ENCODE peak calls at places on chromosomes 1 and 21, in seven cellular contexts. P is mesendoderm, U is H9, B is H1, A is mesenchymal stem cell, R is neuronal stem cell, H is trophoblast cell. Y is an unnamed sample.

GRCh38 chr21:46500224-46500861 is 41.7 kb downstream of the DIP2A start:
- DNase-seq in P (no peak), U (no peak), A (peak), B (no peak), H (no peak), R (no peak), Y (peak)

GRCh38 chr1:228935855-228936727 is 200.8 kb downstream of the RHOU start:
- DNase-seq in A (no peak), H (no peak), B (no peak), R (no peak), P (no peak), U (no peak), Y (no peak)

GRCh38 chr1:231497629-231498152 is 30.8 kb upstream of the TSNAX start:
- DNase-seq in U (no peak), B (no peak), A (no peak), H (peak), R (no peak), P (no peak), Y (no peak)

GRCh38 chr1:110756506-110756905 is 81.8 kb upstream of the KCNA3 start:
- DNase-seq in H (no peak), U (no peak), A (no peak), R (no peak), P (no peak), B (no peak), Y (no peak)

GRCh38 chr21:40936151-40936550 is 89.2 kb upstream of the DSCAM start:
- DNase-seq in B (no peak), U (no peak), H (no peak), A (no peak), P (no peak), R (no peak), Y (no peak)

GRCh38 chr1:33842348-33842747 is 21.5 kb upstream of the HMGB4 start:
- DNase-seq in U (no peak), P (peak), H (no peak), R (no peak), B (no peak), A (no peak), Y (no peak)

GRCh38 chr1:8419861-8420260 is 101.9 kb downstream of the SLC45A1 start:
- DNase-seq in U (no peak), P (no peak), R (no peak), H (no peak), B (no peak), A (no peak), Y (no peak)

GRCh38 chr1:194419721-194420120 is 1233.3 kb upstream of the B3GALT2 start:
- DNase-seq in U (no peak), R (no peak), B (no peak), A (no peak), P (peak), H (no peak), Y (no peak)

GRCh38 chr1:35556494-35557117 is 597 bp downstream of the KIAA0319L start:
- DNase-seq in B (no peak), P (no peak), R (no peak), H (no peak), U (no peak), A (no peak), Y (no peak)

GRCh38 chr21:46052703-46053651 is 44.9 kb upstream of the COL6A2 start:
- DNase-seq in U (peak), R (no peak), A (peak), B (no peak), H (peak), P (peak), Y (peak)

GRCh38 chr21:45876381-45877159 is 105.0 kb upstream of the COL6A1 start:
- DNase-seq in A (peak), P (peak), B (no peak), U (no peak), R (peak), H (no peak), Y (no peak)

GRCh38 chr1:30451532-30452125 is 271.8 kb downstream of the MATN1 start:
- DNase-seq in B (no peak), R (no peak), P (no peak), H (no peak), U (peak), A (no peak), Y (no peak)

GRCh38 chr1:107698161-107698560 is 266.8 kb downstream of the VAV3 start:
- DNase-seq in H (no peak), P (no peak), U (no peak), R (no peak), A (no peak), B (no peak), Y (no peak)

GRCh38 chr1:219773775-219774174 is 154.6 kb downstream of the SLC30A10 start:
- DNase-seq in H (no peak), B (no peak), U (no peak), A (no peak), P (no peak), R (no peak), Y (no peak)

GRCh38 chr1:77589231-77589630 is 93.2 kb downstream of the ZZZ3 start:
- DNase-seq in P (no peak), B (no peak), A (no peak), H (no peak), R (no peak), U (no peak), Y (no peak)

GRCh38 chr21:39911792-39912191 is 44.6 kb downstream of the PCP4 start:
- DNase-seq in U (no peak), R (no peak), A (no peak), H (no peak), P (no peak), B (no peak), Y (no peak)

GRCh38 chr1:154608522-154609294 is 722 bp upstream of the ADAR start:
- DNase-seq in A (peak), H (peak), U (peak), R (peak), P (peak), B (no peak), Y (peak)

GRCh38 chr1:21175324-21175669 is 1.4 kb downstream of the EIF4G3 start:
- DNase-seq in A (peak), H (peak), R (no peak), B (no peak), P (no peak), U (no peak), Y (peak)

GRCh38 chr1:170410391-170411146 is 121.4 kb upstream of the GORAB start:
- DNase-seq in H (peak), P (no peak), R (no peak), A (peak), B (no peak), U (no peak), Y (peak)

GRCh38 chr1:43706598-43707190 is 642 bp upstream of the ST3GAL3 start:
- DNase-seq in A (no peak), R (peak), U (peak), P (peak), B (peak), H (peak), Y (no peak)

GRCh38 chr1:19651141-19651737 is 7.1 kb downstream of the NBL1 start:
- DNase-seq in U (peak), H (peak), B (no peak), R (no peak), A (peak), P (peak), Y (peak)

GRCh38 chr1:54928327-54928726 is 41.3 kb upstream of the DHCR24 start:
- DNase-seq in R (no peak), P (no peak), A (no peak), H (no peak), U (no peak), B (no peak), Y (no peak)

GRCh38 chr1:33277488-33278084 is 21.3 kb downstream of the ZNF362 start:
- DNase-seq in B (no peak), R (no peak), H (no peak), U (no peak), A (no peak), P (no peak), Y (no peak)

GRCh38 chr1:48499211-48499610 is 27.2 kb upstream of the SPATA6 start:
- DNase-seq in H (no peak), U (no peak), R (no peak), B (no peak), A (no peak), P (no peak), Y (no peak)

GRCh38 chr1:110235181-110235838 is 25.2 kb downstream of the KCNC4 start:
- DNase-seq in B (no peak), A (no peak), P (no peak), R (no peak), U (no peak), H (no peak), Y (no peak)

GRCh38 chr21:29382029-29382654 is 83.4 kb downstream of the BACH1 start:
- DNase-seq in B (no peak), R (no peak), P (peak), U (no peak), A (peak), H (peak), Y (peak)

GRCh38 chr1:192974701-192975100 is 84.5 kb downstream of the UCHL5 start:
- DNase-seq in R (no peak), P (no peak), A (peak), U (no peak), H (peak), B (no peak), Y (peak)

GRCh38 chr1:54129858-54130257 is 22.9 kb downstream of the CDCP2 start:
- DNase-seq in P (no peak), U (no peak), B (no peak), R (no peak), A (no peak), H (no peak), Y (no peak)

GRCh38 chr1:234148350-234148749 is 224.9 kb upstream of the COA6 start:
- DNase-seq in U (no peak), H (no peak), P (no peak), A (no peak), B (no peak), R (no peak), Y (no peak)

GRCh38 chr1:31859044-31859443 is 43.2 kb upstream of the SPOCD1 start:
- DNase-seq in H (no peak), P (no peak), U (no peak), A (no peak), B (no peak), R (no peak), Y (no peak)

GRCh38 chr1:118247593-118247992 is 62.6 kb upstream of the SPAG17 start:
- DNase-seq in H (peak), R (no peak), B (no peak), A (peak), P (peak), U (peak), Y (peak)

GRCh38 chr1:175641633-175642032 is 101.8 kb downstream of the TNR start:
- DNase-seq in A (no peak), R (no peak), U (no peak), B (no peak), P (no peak), H (no peak), Y (no peak)

GRCh38 chr1:26797627-26798026 is 9.9 kb downstream of the PIGV start:
- DNase-seq in B (no peak), A (no peak), P (no peak), R (no peak), H (no peak), U (no peak), Y (no peak)

GRCh38 chr1:42841010-42841409 is 5.4 kb upstream of the ZNF691 start:
- DNase-seq in B (no peak), A (no peak), P (no peak), H (no peak), U (no peak), R (no peak), Y (peak)

GRCh38 chr1:92315766-92316413 is 17.0 kb downstream of the RPAP2 start:
- DNase-seq in R (no peak), B (no peak), P (no peak), A (no peak), H (no peak), U (no peak), Y (no peak)

GRCh38 chr1:14571810-14572767 is 26.4 kb upstream of the KAZN start:
- DNase-seq in H (peak), B (no peak), A (no peak), P (peak), U (peak), R (peak), Y (no peak)

GRCh38 chr1:42524330-42524729 is 61.2 kb downstream of the CCDC30 start:
- DNase-seq in R (no peak), A (no peak), U (no peak), P (no peak), H (no peak), B (no peak), Y (no peak)

GRCh38 chr1:101316276-101316675 is 79.5 kb downstream of the S1PR1 start:
- DNase-seq in H (no peak), R (peak), B (no peak), A (no peak), U (no peak), P (no peak), Y (no peak)
- H2AK5ac ChIP-seq in H (no peak), R (no peak), B (no peak), A (no peak), U (no peak), P (no peak), Y (no peak)

DNA sequence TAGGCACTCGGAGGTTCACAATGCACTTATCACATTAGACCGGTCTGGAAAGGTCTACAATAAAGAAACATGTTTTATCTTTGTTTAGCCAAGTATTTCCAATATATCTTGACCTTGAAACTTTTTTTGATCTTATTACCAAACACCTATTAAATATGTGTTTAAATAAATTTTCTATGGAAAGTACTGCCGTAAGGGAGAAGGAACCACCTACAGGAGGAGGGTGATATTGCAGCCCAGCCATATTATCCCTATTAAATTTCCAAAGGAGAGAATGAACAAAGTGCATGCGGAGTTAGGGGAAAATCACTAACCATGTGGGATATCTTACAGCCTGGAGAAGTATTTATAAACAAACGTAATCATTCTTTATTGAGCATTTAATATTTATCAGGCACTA is 14.5 kb downstream of the BRINP2 start:
- DNase-seq in P (peak), R (no peak), A (no peak), U (no peak), H (peak), B (no peak), Y (peak)
- H2AK5ac ChIP-seq in P (no peak), R (no peak), A (no peak), U (no peak), H (no peak), B (no peak), Y (no peak)

GRCh38 chr21:15045017-15045416 is 19.8 kb downstream of the NRIP1 start:
- DNase-seq in R (no peak), H (no peak), U (no peak), A (no peak), P (no peak), B (no peak), Y (no peak)
- H2AK5ac ChIP-seq in R (no peak), H (no peak), U (no peak), A (no peak), P (no peak), B (no peak), Y (no peak)

GRCh38 chr1:10834770-10835412 is 38.4 kb upstream of the CASZ1 start:
- DNase-seq in U (peak), P (no peak), R (no peak), A (no peak), H (no peak), B (no peak), Y (no peak)
- H2AK5ac ChIP-seq in U (no peak), P (no peak), R (peak), A (no peak), H (no peak), B (no peak), Y (no peak)

DNA sequence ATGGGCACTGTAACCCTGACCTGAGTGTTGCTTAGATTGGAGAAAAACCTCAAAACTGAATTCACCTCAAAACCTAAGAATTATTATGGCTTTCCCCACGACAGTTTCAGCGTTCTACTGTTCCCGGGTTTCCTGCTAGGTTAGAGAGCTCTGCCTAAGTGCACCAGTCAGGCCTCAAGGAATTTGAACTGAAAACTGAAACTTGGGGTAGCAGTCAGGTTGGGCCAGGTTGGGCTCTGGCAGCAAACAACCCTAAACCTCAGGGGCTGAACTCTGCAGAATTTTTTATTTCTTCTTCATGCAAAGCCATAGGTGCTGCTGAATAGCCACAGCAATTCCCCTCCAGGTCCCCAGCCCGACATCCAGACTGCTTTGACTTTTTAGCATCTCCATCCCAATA is 437.0 kb upstream of the PROX1 start:
- DNase-seq in B (no peak), H (no peak), A (no peak), P (no peak), R (no peak), U (no peak), Y (no peak)
- H2AK5ac ChIP-seq in B (no peak), H (no peak), A (no peak), P (no peak), R (no peak), U (no peak), Y (no peak)

GRCh38 chr21:14548751-14549150 is 2.6 kb upstream of the SAMSN1 start:
- DNase-seq in A (no peak), B (no peak), U (no peak), P (no peak), R (no peak), H (peak), Y (no peak)

GRCh38 chr21:14547834-14548513 is 1.9 kb upstream of the SAMSN1 start:
- DNase-seq in P (no peak), U (no peak), H (peak), B (no peak), R (no peak), A (no peak), Y (no peak)

GRCh38 chr21:14553422-14553821 is 7.3 kb upstream of the SAMSN1 start:
- DNase-seq in A (no peak), B (no peak), P (no peak), R (no peak), H (no peak), U (no peak), Y (no peak)

GRCh38 chr21:14551741-14552140 is 5.6 kb upstream of the SAMSN1 start:
- DNase-seq in R (no peak), A (no peak), B (no peak), H (peak), U (no peak), P (no peak), Y (no peak)

DNA sequence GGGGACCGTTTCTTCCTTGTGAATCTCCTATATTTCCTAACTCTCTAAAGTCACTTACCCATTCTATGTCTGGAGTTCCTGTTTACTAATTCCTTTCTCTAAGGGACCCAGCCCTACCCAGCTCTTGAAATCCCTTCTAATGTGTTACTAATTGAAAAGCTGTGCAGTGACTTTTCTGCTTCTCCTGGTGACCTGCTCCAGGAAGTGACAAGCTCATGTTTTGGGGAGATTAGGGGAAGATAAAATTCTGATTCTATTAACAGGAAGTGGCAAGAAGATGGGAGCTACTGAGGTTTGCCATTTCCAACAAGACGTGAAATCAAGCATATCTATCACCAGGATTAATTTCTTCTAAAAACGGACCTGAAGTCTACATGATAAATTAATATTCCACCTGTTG is 4.1 kb upstream of the SAMSN1 start:
- DNase-seq in U (no peak), P (peak), A (no peak), B (no peak), H (peak), R (no peak), Y (no peak)
- H2AK5ac ChIP-seq in U (no peak), P (no peak), A (no peak), B (no peak), H (no peak), R (no peak), Y (no peak)